ENCODE peak calls at places on chromosomes 6 and 20, in ten cellular contexts. V, F, C, T, X, U, S, N, H and E are unnamed samples. For H3K36me3, the result is how much of the 10 kb centered on the place peaks cover.

GRCh38 chr6:15505463-15505918 is 157.3 kb downstream of the DTNBP1 start:
- DNase-seq in V (peak), F (no peak), C (no peak), T (no peak), X (peak), U (no peak), S (no peak), N (no peak), H (peak), E (no peak)

GRCh38 chr20:41098703-41099250 is 38.6 kb upstream of the PLCG1 start:
- DNase-seq in V (no peak), F (no peak), C (no peak), T (peak), X (no peak), U (no peak), S (no peak), N (peak), H (no peak), E (no peak)

GRCh38 chr6:81981812-81982211 is 229.3 kb upstream of the TENT5A start:
- DNase-seq in V (no peak), F (no peak), C (no peak), T (peak), X (no peak), U (peak), S (no peak), N (no peak), H (no peak), E (no peak)

GRCh38 chr20:1938464-1939269 is 43.5 kb downstream of the SIRPA start:
- DNase-seq in V (no peak), F (no peak), C (no peak), T (no peak), X (peak), U (no peak), S (no peak), N (no peak), H (no peak), E (no peak)

GRCh38 chr6:154567695-154568220 is 57.3 kb upstream of the CNKSR3 start:
- DNase-seq in V (no peak), F (no peak), C (no peak), T (no peak), X (no peak), U (no peak), S (no peak), N (no peak), H (no peak), E (no peak)

GRCh38 chr6:18585032-18585573 is 198.0 kb downstream of the RNF144B start:
- DNase-seq in V (no peak), F (peak), C (peak), T (peak), X (no peak), U (peak), S (peak), N (no peak), H (peak), E (peak)

GRCh38 chr6:14053776-14054175 is 63.8 kb upstream of the CD83 start:
- DNase-seq in V (no peak), F (no peak), C (no peak), T (no peak), X (no peak), U (peak), S (no peak), N (no peak), H (no peak), E (no peak)

GRCh38 chr6:20492099-20492498 is 42.2 kb upstream of the CDKAL1 start:
- DNase-seq in V (no peak), F (no peak), C (no peak), T (no peak), X (no peak), U (no peak), S (no peak), N (no peak), H (no peak), E (no peak)

DNA sequence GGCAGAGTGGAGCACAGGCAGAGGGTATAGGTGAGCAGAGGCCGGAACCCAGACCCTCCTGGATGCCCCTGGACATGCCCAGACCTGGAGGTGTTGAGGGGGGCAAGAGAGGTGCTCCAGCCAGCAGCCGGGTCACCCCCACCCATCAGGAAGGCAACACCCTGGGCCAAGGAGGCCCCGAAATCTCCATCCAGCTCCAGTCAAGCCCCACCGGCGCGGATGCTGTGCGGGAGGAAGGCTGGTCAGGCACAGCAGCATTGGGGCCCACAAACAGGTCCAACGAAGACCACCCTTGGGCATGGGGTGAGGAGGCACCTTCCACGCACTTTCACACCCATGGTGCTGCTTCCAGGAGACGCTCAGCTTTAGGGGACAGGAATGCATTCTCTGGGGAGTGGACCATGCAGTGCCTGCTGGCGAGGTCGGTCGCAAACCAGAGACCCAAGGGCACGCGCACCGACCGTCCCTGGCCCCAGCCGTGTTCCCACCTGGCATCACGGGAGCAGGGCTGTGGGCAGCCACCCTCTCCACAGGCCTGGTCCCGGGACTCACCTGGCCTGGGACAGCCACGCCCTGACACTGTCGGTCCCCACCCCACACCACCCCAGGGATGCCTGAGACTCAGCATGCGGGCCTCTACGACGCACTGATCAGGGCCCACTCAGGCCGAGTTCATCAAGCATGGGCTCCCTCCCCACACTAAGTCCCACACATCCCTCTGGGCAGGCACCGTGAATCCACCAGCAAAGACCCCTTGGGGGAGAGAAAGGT is 43.6 kb upstream of the ZBP1 start:
- DNase-seq in V (peak), F (no peak), C (peak), T (no peak), X (peak), U (no peak), S (peak), N (no peak), H (no peak), E (no peak)
- H3K36me3 ChIP-seq in V (under half), F (under half), C (under half), T (under half), X (under half), U (under half), S (under half), N (under half), H (under half), E (under half)

GRCh38 chr6:31780507-31781243 is 3.5 kb upstream of the VWA7 start:
- DNase-seq in V (no peak), F (no peak), C (peak), T (no peak), X (no peak), U (no peak), S (no peak), N (peak), H (no peak), E (no peak)

GRCh38 chr6:31784270-31784925 is 7.3 kb upstream of the VWA7 start:
- DNase-seq in V (no peak), F (no peak), C (peak), T (no peak), X (no peak), U (no peak), S (peak), N (peak), H (no peak), E (no peak)

GRCh38 chr6:31781244-31782125 is 4.4 kb upstream of the VWA7 start:
- DNase-seq in V (no peak), F (no peak), C (peak), T (no peak), X (no peak), U (no peak), S (no peak), N (no peak), H (no peak), E (no peak)

GRCh38 chr6:31782126-31782941 is 5.2 kb upstream of the VWA7 start:
- DNase-seq in V (no peak), F (no peak), C (peak), T (no peak), X (no peak), U (no peak), S (no peak), N (no peak), H (no peak), E (no peak)

GRCh38 chr6:31785475-31785874 is 8.3 kb upstream of the VWA7 start:
- DNase-seq in V (no peak), F (no peak), C (peak), T (no peak), X (no peak), U (no peak), S (no peak), N (no peak), H (no peak), E (no peak)
- H3K36me3 ChIP-seq in V (under half), F (under half), C (half or more), T (under half), X (under half), U (under half), S (under half), N (under half), H (under half), E (under half)

GRCh38 chr6:36863670-36864540 is 10.7 kb downstream of the PPIL1 start:
- DNase-seq in V (no peak), F (no peak), C (no peak), T (no peak), X (no peak), U (no peak), S (no peak), N (no peak), H (peak), E (no peak)
- H3K36me3 ChIP-seq in V (under half), F (under half), C (under half), T (under half), X (under half), U (under half), S (under half), N (under half), H (under half), E (under half)

GRCh38 chr6:161130606-161131005 is 139.0 kb downstream of the MAP3K4 start:
- DNase-seq in V (no peak), F (no peak), C (no peak), T (no peak), X (no peak), U (no peak), S (no peak), N (no peak), H (no peak), E (no peak)
- H3K36me3 ChIP-seq in V (under half), F (under half), C (under half), T (under half), X (under half), U (under half), S (under half), N (under half), H (under half), E (under half)

DNA sequence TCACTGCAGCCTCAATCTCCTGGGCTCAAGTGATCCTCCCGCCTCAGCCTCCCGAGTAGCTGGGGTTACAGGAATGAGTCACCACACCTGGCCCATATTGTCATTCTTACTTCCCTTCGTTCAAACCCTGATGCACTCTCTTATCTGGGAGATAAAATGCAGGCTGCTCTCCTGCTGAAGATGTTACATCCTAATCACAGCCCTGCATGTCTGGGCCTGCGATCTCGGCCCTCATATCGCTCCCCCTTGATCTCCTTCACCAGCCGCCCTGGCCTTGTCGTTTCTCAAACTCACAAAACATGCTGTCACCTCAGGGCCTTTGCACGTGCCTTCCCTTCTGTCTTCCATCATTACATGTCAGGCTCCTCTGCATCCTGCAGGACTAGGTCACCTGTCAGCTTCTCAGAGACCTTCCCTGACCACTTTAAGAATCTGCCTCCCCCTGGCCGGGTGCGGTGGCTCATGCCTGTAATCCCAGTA is 8.8 kb upstream of the C20orf203 start:
- DNase-seq in V (no peak), F (no peak), C (peak), T (no peak), X (no peak), U (no peak), S (no peak), N (no peak), H (no peak), E (no peak)
- H3K36me3 ChIP-seq in V (under half), F (under half), C (under half), T (under half), X (under half), U (under half), S (under half), N (under half), H (under half), E (under half)

DNA sequence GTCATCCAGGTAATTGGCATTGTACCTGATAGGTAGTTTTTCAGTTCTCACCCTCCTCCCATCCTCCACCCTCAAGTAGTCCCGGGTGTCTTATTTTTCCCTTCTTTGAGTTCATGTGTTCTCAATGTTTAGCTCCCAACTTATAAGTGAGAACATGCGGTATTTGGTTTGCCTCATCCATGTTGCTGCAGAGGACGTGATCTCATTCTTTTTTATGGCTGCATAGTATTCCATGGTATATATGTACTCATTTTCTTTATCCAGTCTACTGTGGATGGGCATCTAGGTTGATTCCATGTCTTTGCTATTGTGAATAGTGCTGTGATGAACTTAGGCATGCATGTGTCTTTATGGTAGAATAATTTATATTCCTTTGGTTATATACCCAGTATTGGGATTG is 45.8 kb downstream of the RPRD1B start:
- DNase-seq in V (no peak), F (no peak), C (no peak), T (no peak), X (no peak), U (no peak), S (no peak), N (no peak), H (no peak), E (no peak)
- H3K36me3 ChIP-seq in V (under half), F (under half), C (under half), T (under half), X (under half), U (under half), S (under half), N (half or more), H (under half), E (under half)

GRCh38 chr6:30234361-30234760 is 21.2 kb upstream of the TRIM26 start:
- DNase-seq in V (no peak), F (no peak), C (no peak), T (no peak), X (no peak), U (no peak), S (no peak), N (no peak), H (no peak), E (no peak)
- H3K36me3 ChIP-seq in V (under half), F (under half), C (under half), T (under half), X (under half), U (under half), S (under half), N (under half), H (under half), E (under half)

DNA sequence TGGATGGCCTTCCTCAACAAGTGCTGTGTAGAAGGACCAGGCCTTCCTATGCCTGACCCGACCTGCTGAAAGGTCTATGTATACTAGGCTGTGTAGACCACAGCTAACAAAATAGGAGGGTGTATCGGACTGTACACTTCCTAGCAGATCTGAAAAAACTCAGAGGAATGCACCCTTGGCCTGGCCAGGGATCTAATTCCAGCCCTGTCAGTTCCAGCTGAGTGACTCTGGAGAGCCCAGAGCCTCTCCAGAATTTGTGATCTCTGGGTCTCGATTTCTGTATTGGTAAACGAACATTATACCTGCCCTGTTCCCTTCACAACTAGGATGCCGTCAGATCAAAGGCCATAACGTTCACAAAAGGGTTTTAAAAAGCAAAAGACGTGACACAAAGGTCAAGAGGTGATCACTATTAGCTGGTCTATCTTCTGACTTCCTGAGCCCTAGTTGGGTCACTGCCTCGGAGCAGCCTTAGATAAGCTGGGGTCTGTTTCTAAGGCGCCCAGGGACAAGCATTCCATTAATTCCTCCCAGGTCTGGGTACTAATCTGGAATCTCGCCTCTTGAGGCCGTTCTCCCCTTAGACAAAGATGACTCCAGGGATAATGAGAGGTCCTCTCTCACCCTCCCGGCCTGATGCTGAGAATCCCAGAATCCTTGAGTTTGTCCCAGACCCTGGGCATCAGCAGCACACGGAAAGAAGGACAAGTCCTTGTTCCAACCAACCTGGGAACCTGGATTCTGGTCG is 13.9 kb downstream of the MTCH1 start:
- DNase-seq in V (no peak), F (no peak), C (peak), T (no peak), X (no peak), U (no peak), S (no peak), N (no peak), H (no peak), E (no peak)
- H3K36me3 ChIP-seq in V (half or more), F (under half), C (half or more), T (half or more), X (half or more), U (half or more), S (under half), N (half or more), H (under half), E (under half)